ENCODE peak calls at places on chromosome 19, in nine cellular contexts. C is ascending aorta, V is heart left ventricle, D is neural progenitor cell, M is colonic mucosa, T is mammary epithelial cell, L is body of pancreas, R is PC-9, I is GM23338. E is an unnamed sample.

GRCh38 chr19:53012006-53012405 is 1.7 kb upstream of the ERVV-1 start:
- DNase-seq in C (no peak), V (no peak), D (no peak), M (no peak), T (no peak), L (no peak), R (no peak), I (no peak), E (no peak)

GRCh38 chr19:31629936-31630335 is 280.7 kb upstream of the TSHZ3 start:
- DNase-seq in C (no peak), V (no peak), D (no peak), M (no peak), T (no peak), L (no peak), R (no peak), I (no peak), E (no peak)

GRCh38 chr19:5340637-5341447 is at the start of gene PTPRS:
- DNase-seq in C (peak), V (peak), D (peak), M (peak), T (peak), L (peak), R (no peak), I (peak), E (peak)

GRCh38 chr19:46639356-46640061 is 3.5 kb upstream of the GNG8 start:
- DNase-seq in C (peak), V (peak), D (peak), M (peak), T (no peak), L (no peak), R (no peak), I (peak), E (no peak)

GRCh38 chr19:17448190-17448967 is at the start of gene TMEM221:
- DNase-seq in C (peak), V (peak), D (peak), M (peak), T (no peak), L (peak), R (no peak), I (peak), E (no peak)

GRCh38 chr19:16368385-16369305 is 44.0 kb downstream of the KLF2 start:
- DNase-seq in C (no peak), V (no peak), D (no peak), M (no peak), T (no peak), L (no peak), R (no peak), I (no peak), E (no peak)

GRCh38 chr19:294341-294818 is 3.2 kb upstream of the PLPP2 start:
- DNase-seq in C (no peak), V (no peak), D (peak), M (no peak), T (no peak), L (no peak), R (no peak), I (no peak), E (no peak)

GRCh38 chr19:1978346-1978894 is 37.1 kb downstream of the BTBD2 start:
- DNase-seq in C (no peak), V (no peak), D (no peak), M (no peak), T (no peak), L (no peak), R (no peak), I (no peak), E (no peak)

GRCh38 chr19:24159707-24160106 is 72.7 kb downstream of the ZNF254 start:
- DNase-seq in C (no peak), V (no peak), D (no peak), M (no peak), T (peak), L (no peak), R (peak), I (peak), E (peak)

GRCh38 chr19:19486343-19487076 is 28.8 kb downstream of the TSSK6 start:
- DNase-seq in C (no peak), V (no peak), D (no peak), M (no peak), T (no peak), L (no peak), R (no peak), I (no peak), E (no peak)

GRCh38 chr19:17385878-17386611 is 8.0 kb downstream of the CCDC194 start:
- DNase-seq in C (peak), V (peak), D (peak), M (peak), T (no peak), L (peak), R (no peak), I (peak), E (peak)

GRCh38 chr19:23002690-23003422 is at the start of gene ZNF728:
- DNase-seq in C (peak), V (peak), D (no peak), M (peak), T (no peak), L (peak), R (no peak), I (no peak), E (no peak)

GRCh38 chr19:48283908-48284307 is 14.0 kb downstream of the ZNF114 start:
- DNase-seq in C (no peak), V (no peak), D (no peak), M (no peak), T (no peak), L (no peak), R (no peak), I (no peak), E (no peak)

GRCh38 chr19:49339364-49340068 is 4.3 kb downstream of the CD37 start:
- DNase-seq in C (peak), V (peak), D (peak), M (peak), T (peak), L (peak), R (no peak), I (peak), E (peak)

GRCh38 chr19:20482721-20483120 is 82.9 kb downstream of the ZNF737 start:
- DNase-seq in C (no peak), V (no peak), D (no peak), M (no peak), T (no peak), L (peak), R (no peak), I (peak), E (no peak)

GRCh38 chr19:6213266-6213595 is 66.5 kb downstream of the MLLT1 start:
- DNase-seq in C (no peak), V (no peak), D (no peak), M (no peak), T (no peak), L (no peak), R (no peak), I (no peak), E (no peak)

GRCh38 chr19:18445252-18445948 is 7.5 kb upstream of the ISYNA1 start:
- DNase-seq in C (no peak), V (no peak), D (no peak), M (peak), T (no peak), L (no peak), R (no peak), I (no peak), E (no peak)

GRCh38 chr19:2229103-2230028 is 6.8 kb downstream of the PLEKHJ1 start:
- DNase-seq in C (no peak), V (no peak), D (no peak), M (no peak), T (no peak), L (no peak), R (no peak), I (no peak), E (no peak)

GRCh38 chr19:34171539-34171876 is 796 bp upstream of the LSM14A start:
- DNase-seq in C (no peak), V (no peak), D (no peak), M (no peak), T (peak), L (no peak), R (peak), I (no peak), E (peak)

GRCh38 chr19:12365094-12365371 is 450 bp downstream of the ZNF442 start:
- DNase-seq in C (peak), V (no peak), D (no peak), M (no peak), T (peak), L (peak), R (no peak), I (peak), E (peak)

GRCh38 chr19:4758082-4758481 is 33.5 kb upstream of the FEM1A start:
- DNase-seq in C (no peak), V (no peak), D (no peak), M (no peak), T (no peak), L (no peak), R (no peak), I (no peak), E (no peak)

GRCh38 chr19:4376991-4377781 is 23.2 kb downstream of the SH3GL1 start:
- DNase-seq in C (no peak), V (no peak), D (no peak), M (no peak), T (peak), L (peak), R (peak), I (no peak), E (no peak)

GRCh38 chr19:54356444-54357056 is 8.2 kb downstream of the LAIR1 start:
- DNase-seq in C (no peak), V (no peak), D (no peak), M (no peak), T (no peak), L (no peak), R (no peak), I (no peak), E (no peak)

GRCh38 chr19:13817615-13818371 is 22.6 kb downstream of the ZSWIM4 start:
- DNase-seq in C (peak), V (no peak), D (peak), M (peak), T (no peak), L (peak), R (no peak), I (peak), E (no peak)

GRCh38 chr19:44876930-44877530 is 14.0 kb upstream of the TOMM40 start:
- DNase-seq in C (no peak), V (no peak), D (no peak), M (no peak), T (no peak), L (no peak), R (no peak), I (no peak), E (no peak)

GRCh38 chr19:35355851-35356460 is 2.3 kb upstream of the FFAR3 start:
- DNase-seq in C (no peak), V (no peak), D (no peak), M (no peak), T (no peak), L (no peak), R (no peak), I (peak), E (no peak)

GRCh38 chr19:49362048-49362925 is at the start of gene TEAD2:
- DNase-seq in C (peak), V (peak), D (peak), M (peak), T (peak), L (peak), R (no peak), I (peak), E (peak)

GRCh38 chr19:11921852-11922495 is 2.9 kb upstream of the ZNF700 start:
- DNase-seq in C (no peak), V (no peak), D (no peak), M (no peak), T (no peak), L (peak), R (no peak), I (no peak), E (no peak)

GRCh38 chr19:46082728-46083050 is 41.8 kb downstream of the IGFL3 start:
- DNase-seq in C (no peak), V (no peak), D (no peak), M (no peak), T (peak), L (no peak), R (peak), I (no peak), E (peak)

GRCh38 chr19:10946964-10947657 is 13.7 kb upstream of the SMARCA4 start:
- DNase-seq in C (no peak), V (no peak), D (no peak), M (no peak), T (no peak), L (no peak), R (peak), I (no peak), E (no peak)

GRCh38 chr19:43664008-43664407 is 6.0 kb downstream of the PLAUR start:
- DNase-seq in C (no peak), V (no peak), D (no peak), M (no peak), T (no peak), L (no peak), R (no peak), I (no peak), E (no peak)

GRCh38 chr19:36115453-36116343 is at the start of gene TBCB:
- DNase-seq in C (no peak), V (peak), D (peak), M (peak), T (no peak), L (no peak), R (no peak), I (peak), E (peak)

GRCh38 chr19:47608908-47609879 is at the start of gene BICRA:
- DNase-seq in C (peak), V (peak), D (peak), M (peak), T (peak), L (peak), R (peak), I (peak), E (peak)

GRCh38 chr19:24003537-24003936 is 83.5 kb upstream of the ZNF254 start:
- DNase-seq in C (no peak), V (no peak), D (no peak), M (no peak), T (no peak), L (no peak), R (no peak), I (no peak), E (no peak)

GRCh38 chr19:35269425-35270117 is 809 bp downstream of the USF2 start:
- DNase-seq in C (peak), V (peak), D (peak), M (peak), T (peak), L (peak), R (peak), I (peak), E (peak)

GRCh38 chr19:10701955-10702307 is 692 bp downstream of the QTRT1 start:
- DNase-seq in C (no peak), V (no peak), D (peak), M (peak), T (no peak), L (no peak), R (no peak), I (peak), E (no peak)

GRCh38 chr19:40798997-40799557 is at the start of gene EGLN2:
- DNase-seq in C (no peak), V (no peak), D (no peak), M (no peak), T (no peak), L (no peak), R (no peak), I (peak), E (no peak)

GRCh38 chr19:40799558-40800338 is 757 bp downstream of the EGLN2 start:
- DNase-seq in C (no peak), V (peak), D (peak), M (peak), T (no peak), L (no peak), R (no peak), I (peak), E (no peak)

GRCh38 chr19:40801449-40802299 is 2.7 kb downstream of the EGLN2 start:
- DNase-seq in C (no peak), V (no peak), D (no peak), M (no peak), T (no peak), L (no peak), R (no peak), I (no peak), E (no peak)

GRCh38 chr19:40800997-40801377 is 2.0 kb downstream of the EGLN2 start:
- DNase-seq in C (no peak), V (no peak), D (no peak), M (no peak), T (no peak), L (no peak), R (no peak), I (no peak), E (no peak)

DNA sequence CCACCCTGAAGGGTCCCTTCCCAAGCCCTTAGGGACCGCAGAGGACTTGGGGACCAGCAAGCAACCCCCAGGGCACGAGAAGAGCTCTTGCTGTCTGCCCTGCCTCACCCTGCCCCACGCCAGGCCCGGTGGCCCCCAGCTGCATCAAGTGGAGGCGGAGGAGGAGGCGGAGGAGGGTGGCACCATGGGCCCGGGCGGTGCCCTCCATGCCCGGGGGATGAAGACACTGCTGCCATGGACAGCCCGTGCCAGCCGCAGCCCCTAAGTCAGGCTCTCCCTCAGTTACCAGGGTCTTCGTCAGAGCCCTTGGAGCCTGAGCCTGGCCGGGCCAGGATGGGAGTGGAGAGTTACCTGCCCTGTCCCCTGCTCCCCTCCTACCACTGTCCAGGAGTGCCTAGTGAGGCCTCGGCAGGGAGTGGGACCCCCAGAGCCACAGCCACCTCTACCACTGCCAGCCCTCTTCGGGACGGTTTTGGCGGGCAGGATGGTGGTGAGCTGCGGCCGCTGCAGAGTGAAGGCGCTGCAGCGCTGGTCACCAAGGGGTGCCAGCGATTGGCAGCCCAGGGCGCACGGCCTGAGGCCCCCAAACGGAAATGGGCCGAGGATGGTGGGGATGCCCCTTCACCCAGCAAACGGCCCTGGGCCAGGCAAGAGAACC is 1.5 kb downstream of the EGLN2 start:
- DNase-seq in C (no peak), V (no peak), D (no peak), M (no peak), T (no peak), L (no peak), R (no peak), I (no peak), E (no peak)
- H3K27ac ChIP-seq in C (peak), V (peak), D (no peak), M (peak), T (no peak), L (no peak), R (no peak), I (peak), E (peak)

GRCh38 chr19:3234800-3235199 is 10.3 kb downstream of the CELF5 start:
- DNase-seq in C (no peak), V (no peak), D (no peak), M (no peak), T (no peak), L (no peak), R (no peak), I (peak), E (no peak)
- TF ChIP-seq CTCF in C (no peak), V (no peak), D (peak), M (no peak), T (peak), L (no peak), R (peak), I (peak), E (peak)

DNA sequence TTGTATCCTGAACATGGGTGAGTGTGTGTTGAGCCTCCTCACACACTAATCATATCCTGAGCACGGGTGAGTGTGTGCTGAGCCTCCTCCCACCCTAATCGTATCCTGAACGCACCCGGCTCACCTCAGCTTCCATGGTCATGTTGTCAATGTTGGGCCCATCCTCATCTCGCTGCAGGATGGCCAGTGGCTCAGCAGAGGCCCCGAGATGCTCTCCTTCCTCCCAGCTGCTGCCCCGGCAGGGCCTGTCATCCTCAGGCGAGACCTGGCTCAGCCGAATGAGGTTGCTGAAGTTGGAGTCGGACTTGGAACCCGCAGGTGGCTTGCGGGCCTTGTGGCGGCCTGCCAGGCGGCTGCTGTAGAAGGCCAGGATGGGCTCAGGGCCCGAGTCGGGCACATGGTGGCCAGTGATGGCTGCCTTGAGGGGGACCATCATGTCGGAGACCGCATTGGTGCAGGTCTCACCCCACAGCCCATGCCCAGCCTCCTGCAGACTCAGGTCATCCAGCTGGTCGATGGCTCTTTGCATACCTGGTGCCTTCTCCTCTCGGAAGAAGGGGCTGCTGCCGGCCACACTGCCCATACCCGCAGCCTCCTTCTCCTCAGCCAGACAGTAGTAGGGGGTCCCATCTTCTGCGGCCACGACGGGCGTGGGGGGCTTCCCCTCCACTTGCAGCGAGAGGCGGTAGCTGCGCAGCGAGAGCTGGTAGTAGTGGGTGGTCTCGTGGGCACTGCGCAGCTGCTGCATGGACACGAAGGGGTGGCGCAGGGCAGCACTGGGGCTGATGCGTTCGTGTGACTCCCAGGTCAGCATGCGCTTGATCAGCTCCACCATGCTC is 9.6 kb downstream of the HIPK4 start:
- DNase-seq in C (no peak), V (no peak), D (no peak), M (no peak), T (no peak), L (peak), R (no peak), I (no peak), E (no peak)
- H3K27ac ChIP-seq in C (no peak), V (no peak), D (no peak), M (no peak), T (no peak), L (no peak), R (no peak), I (no peak), E (no peak)

DNA sequence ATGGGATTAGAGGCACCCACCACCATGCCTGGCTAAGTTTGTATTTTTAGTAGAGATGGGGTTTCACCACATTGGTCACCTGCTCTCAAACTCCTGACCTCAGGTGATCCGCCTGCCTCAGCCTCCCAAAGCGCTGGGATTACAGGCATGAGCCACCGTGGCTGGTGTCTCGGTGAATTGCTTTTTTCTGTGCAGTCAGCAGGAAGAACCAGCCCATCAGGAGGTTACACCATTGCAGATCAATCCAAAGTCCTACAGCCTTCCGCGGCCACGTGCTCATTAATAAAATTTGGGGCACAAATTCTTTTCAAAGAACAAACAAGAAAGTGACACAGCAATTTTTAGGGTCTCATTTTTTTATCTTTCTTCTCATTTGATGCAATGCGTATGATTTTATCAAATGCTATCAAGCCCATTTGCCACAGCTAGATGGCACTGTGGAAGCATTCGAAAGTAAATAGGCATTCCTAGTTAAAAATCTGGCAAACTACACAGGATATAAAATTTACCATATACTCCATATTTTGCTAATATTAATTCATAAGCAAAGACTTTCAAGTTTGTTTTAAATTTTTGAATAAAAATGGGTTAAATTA is 54.4 kb upstream of the ZNF835 start:
- DNase-seq in C (no peak), V (no peak), D (no peak), M (no peak), T (no peak), L (peak), R (no peak), I (no peak), E (no peak)
- TF ChIP-seq CTCF in C (no peak), V (peak), D (no peak), M (no peak), T (no peak), L (peak), R (peak), I (peak), E (no peak)

GRCh38 chr19:40693150-40693788 is 2.8 kb upstream of the NUMBL start:
- DNase-seq in C (no peak), V (no peak), D (no peak), M (no peak), T (no peak), L (no peak), R (no peak), I (no peak), E (no peak)
- H3K27ac ChIP-seq in C (no peak), V (no peak), D (no peak), M (no peak), T (no peak), L (no peak), R (no peak), I (no peak), E (peak)